ENCODE peak calls at places on chromosome X, in eight cellular contexts. K, U, R, T, I, H, D and X are unnamed samples. For H3K4me1 and H3K36me3, the result is how much of the 10 kb centered on the place peaks cover.

GRCh38 chrX:123899701-123900100 is 39.8 kb downstream of the XIAP start:
- DNase-seq in R (no peak), I (no peak), U (peak), D (no peak), T (no peak), H (no peak), K (no peak), X (no peak)

GRCh38 chrX:20363003-20363674 is 96.4 kb upstream of the RPS6KA3 start:
- DNase-seq in K (no peak), U (peak), R (no peak), T (no peak), D (no peak), H (no peak), I (no peak), X (no peak)

GRCh38 chrX:87517571-87518141 is at the start of gene KLHL4:
- DNase-seq in T (no peak), R (no peak), D (no peak), K (no peak), I (peak), U (peak), H (no peak), X (no peak)

GRCh38 chrX:85244411-85245210 is 820 bp downstream of the ZNF711 start:
- DNase-seq in I (peak), U (peak), R (peak), K (no peak), H (no peak), D (no peak), T (no peak), X (no peak)

GRCh38 chrX:43707812-43708548 is 51.9 kb downstream of the MAOA start:
- DNase-seq in U (peak), I (peak), D (no peak), T (peak), K (peak), R (no peak), H (no peak), X (peak)

GRCh38 chrX:116272328-116272727 is 101.8 kb downstream of the AGTR2 start:
- DNase-seq in I (no peak), U (peak), R (no peak), D (no peak), K (no peak), T (no peak), H (no peak), X (no peak)

GRCh38 chrX:21798677-21799219 is 40.7 kb upstream of the MBTPS2 start:
- DNase-seq in K (no peak), I (no peak), U (peak), D (peak), R (no peak), T (no peak), H (no peak), X (no peak)

GRCh38 chrX:119429471-119429870 is 30.3 kb downstream of the SLC25A43 start:
- DNase-seq in D (no peak), T (no peak), I (no peak), U (peak), H (no peak), K (no peak), R (no peak), X (no peak)

GRCh38 chrX:63754141-63754859 is 30.7 kb downstream of the ARHGEF9 start:
- DNase-seq in K (no peak), D (no peak), T (no peak), I (no peak), H (peak), R (no peak), U (peak), X (no peak)

GRCh38 chrX:149829751-149830191 is 48.0 kb downstream of the MAGEA9 start:
- DNase-seq in R (no peak), D (no peak), I (no peak), T (no peak), K (no peak), U (peak), H (no peak), X (no peak)

GRCh38 chrX:151825927-151826471 is 86.7 kb upstream of the MAGEA4 start:
- DNase-seq in K (no peak), T (peak), I (no peak), R (no peak), U (peak), D (no peak), H (no peak), X (peak)

GRCh38 chrX:103779156-103779555 is 2.5 kb downstream of the PLP1 start:
- DNase-seq in H (no peak), D (no peak), R (no peak), K (no peak), U (peak), T (no peak), I (no peak), X (no peak)

DNA sequence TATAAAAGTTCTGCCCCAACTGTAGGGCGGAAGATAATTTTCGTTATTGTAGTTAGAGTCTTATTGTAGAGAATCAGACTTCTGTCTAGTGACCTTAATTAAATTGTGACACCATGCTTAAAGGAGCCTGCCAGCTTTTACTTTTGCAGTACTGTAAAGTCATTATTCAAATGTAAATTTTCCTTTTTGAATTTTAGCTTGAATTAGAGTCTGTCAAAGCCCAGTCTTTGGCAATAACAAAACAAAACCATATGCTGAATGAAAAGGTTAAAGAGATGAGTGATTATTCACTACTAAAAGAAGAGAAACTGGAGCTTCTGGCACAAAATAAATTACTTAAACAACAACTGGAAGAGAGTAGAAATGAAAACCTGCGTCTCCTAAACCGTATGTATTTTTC is 21.8 kb downstream of the OFD1 start:
- DNase-seq in T (no peak), H (no peak), K (no peak), D (no peak), R (no peak), I (no peak), U (no peak), X (no peak)
- H3K4me1 ChIP-seq in T (under half), H (under half), K (under half), D (under half), R (under half), I (under half), U (under half), X (under half)

GRCh38 chrX:148573119-148573518 is 72.7 kb downstream of the AFF2 start:
- DNase-seq in D (no peak), T (no peak), U (no peak), H (no peak), K (no peak), I (no peak), R (no peak), X (no peak)

GRCh38 chrX:148567779-148568178 is 67.4 kb downstream of the AFF2 start:
- DNase-seq in D (no peak), T (no peak), I (no peak), U (peak), R (no peak), H (no peak), K (no peak), X (no peak)

GRCh38 chrX:148574247-148574973 is 74.0 kb downstream of the AFF2 start:
- DNase-seq in U (peak), D (no peak), H (no peak), I (no peak), T (no peak), R (no peak), K (no peak), X (no peak)

GRCh38 chrX:148568763-148569162 is 68.3 kb downstream of the AFF2 start:
- DNase-seq in U (no peak), R (no peak), I (no peak), H (no peak), D (no peak), K (no peak), T (no peak), X (no peak)

DNA sequence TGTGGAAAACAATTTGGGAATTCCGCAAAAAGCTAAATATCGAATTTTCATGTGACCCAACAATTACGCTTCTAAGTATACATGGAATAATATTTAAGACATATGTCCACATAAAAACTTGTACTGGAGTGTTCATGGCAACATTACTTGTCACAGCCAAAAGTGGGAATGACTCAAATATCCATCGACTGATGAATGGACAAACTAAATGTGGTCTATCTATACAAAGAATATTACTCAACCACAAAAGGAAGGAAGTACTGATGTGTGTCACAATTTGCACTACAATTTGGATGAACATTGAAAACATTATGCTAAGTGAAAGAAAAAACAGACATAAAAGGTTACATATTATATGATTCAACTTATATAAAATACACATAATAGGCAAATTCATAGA is 71.9 kb downstream of the AFF2 start:
- DNase-seq in K (no peak), D (no peak), U (no peak), H (no peak), T (no peak), R (no peak), I (no peak), X (no peak)
- TF ChIP-seq CTCF in K (no peak), D (no peak), U (no peak), H (no peak), T (no peak), R (no peak), I (no peak), X (no peak)

GRCh38 chrX:65516756-65517155 is 17.8 kb downstream of the LAS1L start:
- DNase-seq in D (no peak), H (no peak), T (no peak), U (no peak), I (no peak), R (no peak), K (no peak), X (no peak)

GRCh38 chrX:65517923-65518322 is 16.7 kb downstream of the LAS1L start:
- DNase-seq in R (no peak), T (no peak), D (no peak), K (no peak), H (no peak), I (no peak), U (no peak), X (no peak)

GRCh38 chrX:65508851-65509250 is 25.7 kb downstream of the LAS1L start:
- DNase-seq in D (no peak), H (no peak), I (no peak), U (no peak), K (no peak), T (no peak), R (no peak), X (no peak)

GRCh38 chrX:65509400-65509799 is 25.2 kb downstream of the LAS1L start:
- DNase-seq in I (no peak), D (no peak), T (no peak), U (no peak), R (no peak), K (no peak), H (no peak), X (no peak)

DNA sequence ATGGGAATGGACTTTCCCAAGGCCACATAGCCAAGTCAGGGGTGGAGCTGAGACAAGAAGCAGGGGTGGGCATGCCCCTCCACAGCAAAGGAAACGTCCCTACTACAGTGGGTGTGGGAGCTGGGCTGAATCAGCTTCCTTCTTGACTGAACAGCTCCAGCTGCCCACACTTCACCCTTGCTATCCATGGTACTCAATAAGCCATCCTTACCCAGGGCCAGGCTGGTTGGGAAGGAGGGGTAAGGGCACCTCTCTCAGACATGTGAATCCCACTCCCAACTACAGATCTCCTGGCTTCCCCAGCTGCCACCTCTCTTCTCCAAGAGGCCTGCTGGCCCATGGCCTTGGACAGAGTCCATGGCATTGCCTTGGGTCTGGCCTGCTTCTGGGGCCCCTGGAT is 21.0 kb downstream of the LAS1L start:
- DNase-seq in T (no peak), U (no peak), D (no peak), H (no peak), R (no peak), I (no peak), K (no peak), X (no peak)
- H3K36me3 ChIP-seq in T (under half), U (under half), D (under half), H (under half), R (under half), I (under half), K (under half), X (under half)

DNA sequence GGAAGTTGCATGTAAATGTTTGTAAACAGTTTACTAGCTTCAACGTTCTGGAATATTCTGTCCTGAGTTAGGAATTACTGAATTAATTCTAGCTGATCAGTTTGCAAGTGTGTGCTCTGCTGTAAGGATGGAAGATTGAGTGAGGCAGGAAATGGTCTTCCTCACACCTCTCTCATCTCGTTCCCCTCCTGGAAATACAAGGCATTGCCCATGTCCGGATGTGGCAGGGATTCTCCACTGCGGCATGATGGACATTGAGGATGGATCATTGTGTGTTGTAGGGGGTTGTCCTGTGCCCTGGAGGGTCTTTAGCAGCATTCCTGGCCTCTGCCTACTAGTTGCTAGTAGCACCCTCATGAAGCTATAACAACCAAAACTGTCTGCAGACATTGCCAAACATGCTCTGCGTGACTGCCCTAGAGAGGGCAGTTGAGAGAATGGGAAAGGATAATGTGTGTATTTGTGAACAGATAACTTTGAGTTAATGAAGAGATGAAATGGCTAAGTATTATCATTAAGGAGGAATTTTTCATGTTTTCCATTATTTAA is 12.6 kb downstream of the CA5B start:
- DNase-seq in I (no peak), D (no peak), R (no peak), T (no peak), H (no peak), K (no peak), U (peak), X (no peak)
- H3K4me1 ChIP-seq in I (under half), D (under half), R (under half), T (under half), H (under half), K (under half), U (under half), X (under half)